ENCODE peak calls at places on chromosomes 4 and X, in eight cellular contexts. A is choroid plexus epithelial cell; C is H4; H is HEK293T; N is fibroblast of the aortic adventitia; R is nucleus accumbens; M is activated naive CD8-positive, alpha-beta T cell treated with anti-CD3 and anti-CD28 coated beads, Interleukin-2, amount 10 ng/mL, durations not matched to agents 7 days and 5 days; D is T-helper 17 cell. S is an unnamed sample.

GRCh38 chr4:83599183-83599582 is 63.3 kb downstream of the GPAT3 start:
- DNase-seq in A (peak; percentile 73), C (peak; percentile 38), H (peak; percentile 32), N (peak; percentile 54), R (no peak), M (no peak), D (no peak), S (no peak)

GRCh38 chrX:103730147-103730546 is 19.4 kb downstream of the TMEM31 start:
- DNase-seq in A (no peak), C (no peak), H (no peak), N (no peak), R (no peak), M (no peak), D (no peak), S (no peak)

GRCh38 chrX:147602297-147602696 is 309.4 kb upstream of the FMR1 start:
- DNase-seq in A (no peak), C (peak; percentile 31), H (no peak), N (no peak), R (no peak), M (no peak), D (no peak), S (no peak)

GRCh38 chrX:48467331-48467761 is 2.7 kb downstream of the SLC38A5 start:
- DNase-seq in A (no peak), C (no peak), H (no peak), N (no peak), R (no peak), M (no peak), D (no peak), S (no peak)

GRCh38 chr4:40446785-40447184 is 111.7 kb downstream of the CHRNA9 start:
- DNase-seq in A (no peak), C (no peak), H (no peak), N (no peak), R (no peak), M (no peak), D (no peak), S (no peak)

GRCh38 chr4:90127223-90127705 is at the start of gene CCSER1:
- DNase-seq in A (peak; percentile 27), C (peak; percentile 45), H (peak; percentile 77), N (peak; percentile 4), R (peak; percentile 21), M (peak; percentile 48), D (peak; percentile 10), S (peak; percentile 85)

GRCh38 chrX:100946521-100946920 is 17.8 kb upstream of the XKRX start:
- DNase-seq in A (peak; percentile 19), C (no peak), H (no peak), N (peak; percentile 16), R (no peak), M (no peak), D (no peak), S (no peak)

GRCh38 chr4:6472387-6473263 is at the start of gene PPP2R2C:
- DNase-seq in A (no peak), C (no peak), H (peak; percentile 67), N (no peak), R (no peak), M (peak; percentile 33), D (no peak), S (no peak)

GRCh38 chrX:40148439-40149285 is 50.9 kb upstream of the BCOR start:
- DNase-seq in A (peak; percentile 55), C (no peak), H (no peak), N (no peak), R (no peak), M (no peak), D (no peak), S (peak; percentile 38)

GRCh38 chr4:81751531-81752291 is 280.0 kb upstream of the RASGEF1B start:
- DNase-seq in A (no peak), C (no peak), H (no peak), N (no peak), R (no peak), M (no peak), D (no peak), S (no peak)

GRCh38 chr4:76690091-76690905 is 207.6 kb downstream of the SOWAHB start:
- DNase-seq in A (peak; percentile 35), C (no peak), H (peak; percentile 21), N (no peak), R (no peak), M (no peak), D (no peak), S (no peak)

GRCh38 chr4:136864580-136865185 is 667.6 kb downstream of the PCDH18 start:
- DNase-seq in A (peak; percentile 91), C (peak; percentile 70), H (peak; percentile 23), N (peak; percentile 89), R (no peak), M (no peak), D (no peak), S (no peak)

GRCh38 chr4:74516321-74516720 is 71.4 kb downstream of the AREG start:
- DNase-seq in A (peak; percentile 76), C (peak; percentile 58), H (no peak), N (peak; percentile 40), R (no peak), M (no peak), D (no peak), S (no peak)

GRCh38 chr4:139734201-139734874 is 68.7 kb downstream of the MGST2 start:
- DNase-seq in A (peak; percentile 81), C (peak; percentile 15), H (no peak), N (peak; percentile 75), R (no peak), M (no peak), D (no peak), S (no peak)

GRCh38 chr4:145732895-145733880 is 53.2 kb downstream of the C4orf51 start:
- DNase-seq in A (peak; percentile 97), C (peak; percentile 89), H (peak; percentile 93), N (peak; percentile 88), R (peak; percentile 92), M (peak; percentile 86), D (peak; percentile 82), S (peak; percentile 97)

GRCh38 chr4:113050361-113050760 is 908 bp downstream of the ANK2 start:
- DNase-seq in A (no peak), C (no peak), H (no peak), N (no peak), R (no peak), M (no peak), D (no peak), S (no peak)

GRCh38 chr4:149923736-149924135 is 108.1 kb upstream of the IQCM start:
- DNase-seq in A (no peak), C (no peak), H (no peak), N (no peak), R (no peak), M (no peak), D (no peak), S (no peak)

GRCh38 chr4:6943012-6943869 is 33.6 kb downstream of the TBC1D14 start:
- DNase-seq in A (no peak), C (no peak), H (no peak), N (no peak), R (no peak), M (no peak), D (no peak), S (no peak)

GRCh38 chr4:62953752-62954151 is 1455.5 kb downstream of the TECRL start:
- DNase-seq in A (no peak), C (no peak), H (no peak), N (no peak), R (no peak), M (no peak), D (no peak), S (no peak)

GRCh38 chr4:125736057-125736456 is 421.3 kb downstream of the FAT4 start:
- DNase-seq in A (peak; percentile 95), C (peak; percentile 73), H (no peak), N (peak; percentile 27), R (no peak), M (no peak), D (no peak), S (no peak)

S was measured in Right ventricle myocardium superior.